ENCODE peak calls at places on chromosome 16, in five cellular contexts. L, P, U, W and V are unnamed samples.

GRCh38 chr16:83925095-83925905 is 26.4 kb downstream of the MLYCD start:
- DNase-seq in U (no peak), L (no peak), W (no peak), P (no peak), V (no peak)

GRCh38 chr16:86391987-86392386 is 118.3 kb upstream of the FOXF1 start:
- DNase-seq in W (no peak), L (no peak), P (no peak), U (no peak), V (no peak)

GRCh38 chr16:81549547-81550411 is 105.2 kb downstream of the CMIP start:
- DNase-seq in P (no peak), U (no peak), L (no peak), W (no peak), V (no peak)

GRCh38 chr16:79067600-79067999 is 532.9 kb downstream of the MAF start:
- DNase-seq in W (no peak), P (no peak), L (no peak), U (no peak), V (no peak)

GRCh38 chr16:15810411-15810810 is 46.4 kb downstream of the MYH11 start:
- DNase-seq in L (no peak), P (no peak), U (no peak), W (no peak), V (no peak)

GRCh38 chr16:83744521-83744981 is 63.2 kb upstream of the HSBP1 start:
- DNase-seq in L (no peak), U (no peak), W (no peak), P (no peak), V (no peak)

GRCh38 chr16:3173892-3174617 is 13.9 kb upstream of the OR1F1 start:
- DNase-seq in L (peak), U (peak), W (peak), P (peak), V (no peak)

GRCh38 chr16:53056528-53056881 is 1.7 kb downstream of the CHD9 start:
- DNase-seq in L (peak), W (peak), P (no peak), U (no peak), V (no peak)

GRCh38 chr16:3266873-3267537 is 10.6 kb upstream of the MEFV start:
- DNase-seq in P (peak), L (no peak), W (peak), U (no peak), V (peak)

GRCh38 chr16:30903596-30903995 is 7.2 kb downstream of the CTF1 start:
- DNase-seq in P (no peak), L (peak), W (peak), U (no peak), V (no peak)

GRCh38 chr16:12406158-12406557 is 397.5 kb downstream of the CPPED1 start:
- DNase-seq in L (no peak), U (no peak), P (no peak), W (no peak), V (no peak)

GRCh38 chr16:7513429-7513828 is 180.8 kb downstream of the RBFOX1 start:
- DNase-seq in P (peak), U (peak), W (peak), L (peak), V (no peak)

GRCh38 chr16:81826523-81826922 is 47.4 kb downstream of the PLCG2 start:
- DNase-seq in L (no peak), U (no peak), W (no peak), P (no peak), V (no peak)

GRCh38 chr16:12097523-12098428 is 121.2 kb downstream of the SNX29 start:
- DNase-seq in U (no peak), P (no peak), W (peak), L (peak), V (no peak)

GRCh38 chr16:30637952-30638351 is 12.8 kb upstream of the PRR14 start:
- DNase-seq in P (peak), L (peak), W (peak), U (no peak), V (peak)

GRCh38 chr16:19700319-19700781 is 17.7 kb downstream of the KNOP1 start:
- DNase-seq in L (no peak), P (no peak), W (peak), U (no peak), V (no peak)

GRCh38 chr16:81649561-81649960 is 129.5 kb upstream of the PLCG2 start:
- DNase-seq in P (no peak), W (no peak), L (no peak), U (no peak), V (no peak)

GRCh38 chr16:17417740-17418139 is 53.0 kb downstream of the XYLT1 start:
- DNase-seq in U (no peak), L (no peak), W (no peak), P (no peak), V (no peak)

GRCh38 chr16:1075546-1075945 is 3.0 kb downstream of the SSTR5 start:
- DNase-seq in W (no peak), L (no peak), P (no peak), U (no peak), V (no peak)

GRCh38 chr16:79599837-79600635 is 501 bp downstream of the MAF start:
- DNase-seq in W (no peak), P (no peak), U (peak), L (no peak), V (no peak)

GRCh38 chr16:50473375-50473945 is 74.7 kb upstream of the NKD1 start:
- DNase-seq in W (peak), P (no peak), L (no peak), U (no peak), V (no peak)

GRCh38 chr16:67699265-67699664 is 19.9 kb downstream of the GFOD2 start:
- DNase-seq in W (no peak), U (no peak), P (no peak), L (no peak), V (no peak)

GRCh38 chr16:75486014-75486404 is 9.2 kb downstream of the CHST6 start:
- DNase-seq in U (no peak), W (no peak), P (no peak), L (no peak), V (no peak)

GRCh38 chr16:1474047-1474446 is 781 bp downstream of the CLCN7 start:
- DNase-seq in W (peak), P (no peak), U (no peak), L (peak), V (no peak)

GRCh38 chr16:841455-842060 is 41.0 kb upstream of the GNG13 start:
- DNase-seq in W (no peak), U (no peak), L (no peak), P (no peak), V (no peak)

GRCh38 chr16:8678068-8678927 is 3.9 kb downstream of the ABAT start:
- DNase-seq in U (no peak), P (no peak), W (peak), L (no peak), V (no peak)

GRCh38 chr16:81350306-81350615 is 35.5 kb downstream of the GAN start:
- DNase-seq in P (no peak), L (no peak), W (no peak), U (no peak), V (no peak)

GRCh38 chr16:4293822-4294457 is 21.1 kb upstream of the TFAP4 start:
- DNase-seq in W (no peak), P (peak), U (peak), L (peak), V (no peak)

GRCh38 chr16:2152695-2153506 is 2.7 kb upstream of the TRAF7 start:
- DNase-seq in P (no peak), U (no peak), W (peak), L (peak), V (no peak)

GRCh38 chr16:79426663-79427062 is 173.9 kb downstream of the MAF start:
- DNase-seq in W (no peak), L (no peak), U (no peak), P (no peak), V (no peak)

GRCh38 chr16:10170016-10170415 is 12.2 kb downstream of the GRIN2A start:
- DNase-seq in W (no peak), U (no peak), L (no peak), P (no peak), V (no peak)

GRCh38 chr16:28478511-28479180 is 6.5 kb upstream of the NPIPB7 start:
- DNase-seq in L (no peak), U (no peak), P (no peak), W (no peak), V (no peak)

GRCh38 chr16:49464877-49465504 is 91.4 kb downstream of the C16orf78 start:
- DNase-seq in U (peak), L (peak), W (no peak), P (peak), V (no peak)
- TF ChIP-seq SP1 in U (no peak), L (no peak), W (no peak), P (no peak), V (no peak)

DNA sequence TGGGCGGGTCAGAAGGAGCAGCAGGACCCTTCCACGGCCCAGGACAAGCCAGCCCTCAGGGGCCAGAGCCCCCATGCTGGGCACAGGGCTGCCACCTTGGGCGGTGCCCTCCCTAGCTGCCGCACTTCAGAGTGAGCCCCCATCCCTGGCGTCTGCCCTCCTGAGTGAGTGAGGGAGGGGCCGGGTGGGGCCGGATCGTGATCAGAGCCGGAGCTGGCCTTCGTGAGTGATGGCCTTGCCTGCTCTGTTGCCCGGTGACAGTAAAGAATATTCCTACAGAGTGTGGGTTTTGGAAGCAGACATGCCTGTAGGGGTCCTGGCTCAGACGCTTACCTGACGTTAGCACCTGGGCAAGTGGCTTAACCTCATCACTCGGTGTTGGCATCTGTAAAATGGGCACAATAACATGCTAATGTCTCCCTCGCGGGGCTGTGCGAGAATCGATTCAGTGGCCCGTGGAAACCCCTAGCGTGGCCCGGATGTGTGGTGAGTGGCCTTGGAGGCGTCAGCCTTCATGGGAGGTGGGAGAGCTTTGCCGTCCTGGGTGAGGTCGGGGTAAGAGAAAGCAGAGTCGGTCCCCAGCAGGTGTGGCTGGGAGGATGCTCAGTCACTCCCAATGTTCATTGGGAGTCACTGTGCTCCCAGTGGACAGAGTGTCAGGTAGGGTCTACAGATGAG is 26.1 kb downstream of the JPH3 start:
- DNase-seq in P (no peak), W (no peak), U (no peak), L (no peak), V (no peak)
- TF ChIP-seq SP1 in P (no peak), W (no peak), U (no peak), L (no peak), V (no peak)

GRCh38 chr16:22152316-22152715 is 10.0 kb upstream of the SDR42E2 start:
- DNase-seq in P (no peak), W (no peak), L (no peak), U (no peak), V (no peak)
- TF ChIP-seq SP1 in P (no peak), W (no peak), L (no peak), U (no peak), V (no peak)

GRCh38 chr16:89350701-89351380 is 133.3 kb downstream of the ZNF778 start:
- DNase-seq in L (no peak), W (no peak), U (no peak), P (no peak), V (no peak)

GRCh38 chr16:89354325-89354724 is 136.0 kb downstream of the ANKRD11 start:
- DNase-seq in W (no peak), L (no peak), P (no peak), U (no peak), V (no peak)

GRCh38 chr16:89349947-89350633 is 132.6 kb downstream of the ZNF778 start:
- DNase-seq in W (no peak), L (no peak), P (no peak), U (no peak), V (no peak)

GRCh38 chr16:89351645-89352044 is 134.1 kb downstream of the ZNF778 start:
- DNase-seq in U (no peak), L (no peak), P (no peak), W (no peak), V (no peak)

DNA sequence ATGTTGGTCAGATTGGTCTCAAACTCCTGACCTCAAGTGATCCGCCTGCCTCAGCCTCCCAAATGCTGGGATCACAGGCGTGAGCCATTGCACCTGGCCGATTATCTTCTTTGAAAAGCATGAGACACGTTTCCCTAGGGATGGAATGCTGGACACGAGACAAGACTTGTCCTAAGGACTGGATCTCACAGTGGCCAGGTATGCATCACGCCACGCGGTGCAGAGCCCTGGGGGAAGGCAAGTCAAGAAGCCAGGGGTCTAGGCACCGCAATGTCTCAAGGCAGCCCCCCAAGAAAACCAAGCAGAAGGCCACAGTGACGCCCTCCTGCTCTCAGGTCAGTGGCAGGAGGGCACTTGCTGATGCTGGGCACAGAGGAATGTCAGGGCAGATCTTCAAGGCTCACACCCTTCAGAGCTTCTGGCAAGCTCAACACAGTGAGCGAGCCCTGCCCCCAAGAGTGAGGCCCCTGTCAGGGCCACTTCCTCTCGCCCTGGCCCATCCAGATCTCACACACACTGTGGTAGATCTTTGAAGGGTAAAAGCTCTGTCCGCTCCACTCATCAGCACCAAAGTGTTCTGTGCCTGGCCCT is 134.7 kb downstream of the ZNF778 start:
- DNase-seq in U (no peak), P (no peak), W (no peak), L (no peak), V (no peak)
- TF ChIP-seq SP1 in U (no peak), P (no peak), W (no peak), L (no peak), V (no peak)

GRCh38 chr16:68737046-68737729 is at the start of gene CDH1:
- DNase-seq in P (peak), U (peak), L (no peak), W (no peak), V (peak)
- TF ChIP-seq SP1 in P (no peak), U (peak), L (no peak), W (peak), V (peak)

GRCh38 chr16:56450901-56451752 is at the start of the genes NUDT21 and OGFOD1:
- DNase-seq in U (peak), L (peak), P (peak), W (peak), V (peak)

GRCh38 chr16:56448005-56448404 is 3.1 kb downstream of the NUDT21 start:
- DNase-seq in L (no peak), P (no peak), W (no peak), U (no peak), V (no peak)

GRCh38 chr16:56451753-56452689 is 667 bp downstream of the OGFOD1 start:
- DNase-seq in U (no peak), L (peak), P (peak), W (peak), V (peak)

DNA sequence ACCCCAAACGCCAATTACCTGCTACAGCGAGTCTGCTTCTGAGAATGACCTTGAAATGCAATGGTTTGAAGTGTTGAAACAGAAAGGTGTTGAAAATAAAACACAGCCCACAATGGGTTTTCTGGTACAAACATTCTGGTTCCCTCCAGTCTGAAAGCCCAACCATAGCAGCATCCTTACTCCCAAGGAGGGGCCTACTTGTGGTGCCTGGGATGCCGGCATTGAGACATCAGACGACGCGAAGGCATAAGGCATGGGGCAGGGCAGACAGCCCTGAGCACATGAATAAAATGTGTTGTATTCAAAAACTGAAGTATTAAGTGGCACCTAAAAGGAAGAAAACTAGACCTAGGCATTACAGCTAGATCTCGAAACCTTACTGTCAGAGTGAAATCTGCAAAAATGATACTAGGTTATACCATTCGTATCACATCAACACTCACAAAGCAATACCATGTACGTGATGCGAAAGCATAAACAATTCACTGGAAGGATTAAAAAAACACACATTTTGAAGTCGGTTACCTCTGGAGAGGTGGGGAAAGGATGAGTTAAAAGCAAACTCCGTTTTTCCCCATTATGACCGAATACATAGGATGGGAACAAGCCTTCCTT is 750 bp downstream of the NUDT21 start:
- DNase-seq in L (peak), W (no peak), U (no peak), P (peak), V (no peak)
- TF ChIP-seq SP1 in L (no peak), W (no peak), U (no peak), P (no peak), V (no peak)

GRCh38 chr16:27174798-27175197 is 28.5 kb upstream of the KDM8 start:
- DNase-seq in W (no peak), U (no peak), P (no peak), L (no peak), V (no peak)
- TF ChIP-seq SP1 in W (no peak), U (no peak), P (no peak), L (no peak), V (no peak)

GRCh38 chr16:85311741-85312140 is 199.5 kb upstream of the CIBAR2 start:
- DNase-seq in P (no peak), U (no peak), L (no peak), W (no peak), V (no peak)

GRCh38 chr16:85314633-85315032 is 202.4 kb upstream of the CIBAR2 start:
- DNase-seq in L (no peak), P (no peak), W (no peak), U (no peak), V (no peak)

GRCh38 chr16:85312642-85313540 is 200.6 kb upstream of the CIBAR2 start:
- DNase-seq in L (no peak), P (no peak), U (no peak), W (no peak), V (no peak)

GRCh38 chr16:85312174-85312573 is 199.9 kb upstream of the CIBAR2 start:
- DNase-seq in W (no peak), L (no peak), U (no peak), P (no peak), V (no peak)

DNA sequence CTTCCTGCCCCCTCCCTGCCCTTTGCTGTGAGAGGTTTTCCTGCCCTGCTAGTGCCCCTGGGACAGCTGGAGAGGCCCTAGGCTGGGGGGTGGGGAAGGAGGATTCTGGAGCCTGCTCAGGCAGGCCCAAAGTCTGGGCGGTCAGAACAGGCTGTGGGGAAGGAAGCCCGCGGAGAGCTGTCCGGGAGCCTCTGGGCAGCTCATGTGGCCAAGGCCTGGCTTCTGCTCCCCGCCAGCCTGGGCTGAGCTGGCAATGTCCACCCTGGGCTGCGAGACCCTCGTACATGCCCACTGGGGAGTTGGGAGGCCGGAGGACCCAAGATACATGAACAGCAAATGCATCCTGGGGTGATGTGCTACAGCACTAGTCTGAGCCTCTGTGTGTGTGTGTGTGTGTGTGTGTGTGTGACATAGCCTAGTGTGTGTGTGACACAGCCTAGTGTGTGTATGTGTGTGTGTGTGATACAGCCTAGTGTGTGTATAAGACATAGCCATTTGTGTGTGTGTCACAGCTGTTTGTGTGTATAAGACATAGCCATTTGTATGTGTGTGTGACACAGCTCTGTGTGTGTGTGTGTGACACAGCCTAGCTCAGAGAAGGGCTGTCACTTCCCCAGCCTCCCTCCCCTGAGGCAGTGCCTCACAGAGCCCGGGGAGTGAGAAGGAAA is 201.4 kb upstream of the CIBAR2 start:
- DNase-seq in P (no peak), W (no peak), U (no peak), L (no peak), V (no peak)
- TF ChIP-seq SP1 in P (no peak), W (no peak), U (no peak), L (no peak), V (no peak)

GRCh38 chr16:51888534-51888933 is 658.4 kb downstream of the TOX3 start:
- DNase-seq in L (no peak), P (no peak), U (no peak), W (no peak), V (no peak)

GRCh38 chr16:51886456-51886855 is 660.5 kb downstream of the TOX3 start:
- DNase-seq in L (no peak), U (no peak), P (no peak), W (no peak), V (no peak)

GRCh38 chr16:51884773-51885172 is 662.2 kb downstream of the TOX3 start:
- DNase-seq in W (no peak), U (no peak), P (no peak), L (no peak), V (no peak)

DNA sequence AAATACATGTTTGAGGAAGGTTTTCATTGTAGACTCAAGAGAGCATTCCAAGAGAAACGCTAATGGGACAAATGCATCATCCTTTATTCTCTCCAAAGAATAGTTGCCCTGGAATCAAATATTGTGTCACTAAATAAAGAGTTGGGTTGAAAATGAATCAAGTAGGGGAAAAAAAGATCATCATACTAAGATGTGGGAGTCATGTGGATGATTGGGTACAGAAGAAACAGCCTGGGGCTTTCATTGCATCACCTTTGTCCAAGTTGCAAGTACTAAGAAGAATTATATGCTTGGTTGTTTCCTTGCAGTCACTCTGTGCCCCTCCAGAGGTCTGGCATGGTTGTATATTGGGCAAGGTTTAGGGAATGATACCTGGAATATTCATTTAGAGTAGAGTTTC is 658.9 kb downstream of the TOX3 start:
- DNase-seq in L (no peak), P (no peak), W (no peak), U (no peak), V (no peak)
- TF ChIP-seq SP1 in L (no peak), P (no peak), W (no peak), U (no peak), V (no peak)

GRCh38 chr16:5578980-5579379 is 481.4 kb upstream of the EEF2KMT start:
- DNase-seq in W (no peak), P (no peak), U (no peak), L (no peak), V (no peak)
- TF ChIP-seq SP1 in W (no peak), P (no peak), U (no peak), L (no peak), V (no peak)